ENCODE peak calls at places on chromosomes 5 and 9, in nine cellular contexts. O is NCI-H2081; D is stimulated activated CD4-positive, alpha-beta T cell treated with anti-CD3 and anti-CD28 coated beads, Interleukin-15, amount 100 ng/mL, for 48 hours; E is SW 1271; A is OCI-LY7; R is naive thymus-derived CD8-positive, alpha-beta T cell; C is HT1080; F is astrocyte of the hippocampus; L is H9. J is an unnamed sample.

GRCh38 chr9:101176384-101176783 is 147.9 kb downstream of the PLPPR1 start:
- DNase-seq in C (peak), F (no peak), E (no peak), R (no peak), A (peak), L (peak), O (no peak), D (no peak), J (peak)

GRCh38 chr5:95993776-95994175 is 32.1 kb upstream of the ELL2 start:
- DNase-seq in L (no peak), A (no peak), F (no peak), E (no peak), D (no peak), R (no peak), C (no peak), O (no peak), J (no peak)

GRCh38 chr5:179264641-179265528 is 80.4 kb downstream of the ADAMTS2 start:
- DNase-seq in F (no peak), C (no peak), A (no peak), D (no peak), L (peak), R (peak), E (no peak), O (no peak), J (no peak)

GRCh38 chr5:15611008-15611407 is 111.0 kb downstream of the FBXL7 start:
- DNase-seq in E (no peak), A (no peak), L (no peak), O (no peak), R (no peak), C (no peak), F (no peak), D (no peak), J (no peak)

GRCh38 chr9:63816742-63817621 is 1468.0 kb downstream of the FOXD4L5 start:
- DNase-seq in F (peak), A (peak), D (peak), E (no peak), C (peak), R (peak), O (no peak), L (peak), J (peak)

GRCh38 chr9:112361602-112362001 is 18.3 kb upstream of the HSDL2 start:
- DNase-seq in R (no peak), O (peak), C (peak), F (peak), D (no peak), L (no peak), A (peak), E (no peak), J (peak)

GRCh38 chr5:34064656-34065055 is 21.6 kb upstream of the C1QTNF3 start:
- DNase-seq in R (no peak), L (no peak), C (no peak), E (no peak), F (no peak), O (no peak), D (no peak), A (no peak), J (no peak)

GRCh38 chr5:103475629-103476240 is 86.9 kb downstream of the NUDT12 start:
- DNase-seq in D (no peak), R (no peak), A (peak), E (no peak), F (peak), C (peak), L (no peak), O (peak), J (peak)

GRCh38 chr9:95138474-95138873 is 179.0 kb downstream of the FANCC start:
- DNase-seq in D (no peak), L (peak), C (peak), E (no peak), A (no peak), O (peak), F (no peak), R (no peak), J (peak)

GRCh38 chr9:136260521-136260920 is 14.9 kb upstream of the QSOX2 start:
- DNase-seq in A (no peak), L (no peak), E (no peak), R (no peak), C (no peak), O (no peak), F (no peak), D (no peak), J (no peak)

GRCh38 chr5:140041492-140042421 is 1.3 kb downstream of the NRG2 start:
- DNase-seq in L (peak), D (no peak), A (no peak), R (no peak), O (peak), C (peak), E (peak), F (peak), J (peak)

GRCh38 chr9:129774791-129775149 is 21.9 kb upstream of the PTGES start:
- DNase-seq in F (peak), C (no peak), O (peak), D (no peak), E (no peak), R (no peak), A (no peak), L (peak), J (no peak)

GRCh38 chr5:37086466-37087178 is 162.6 kb downstream of the CPLANE1 start:
- DNase-seq in L (peak), E (no peak), R (no peak), F (peak), C (peak), O (peak), D (no peak), A (no peak), J (peak)

GRCh38 chr5:180315762-180316212 is 23.9 kb upstream of the MAPK9 start:
- DNase-seq in D (peak), R (peak), L (peak), E (no peak), A (peak), F (peak), C (peak), O (peak), J (peak)

GRCh38 chr5:111495159-111495558 is 17.2 kb downstream of the STARD4 start:
- DNase-seq in C (no peak), O (no peak), F (no peak), A (no peak), L (no peak), D (no peak), R (no peak), E (no peak), J (no peak)

GRCh38 chr9:126154182-126154827 is 172.3 kb upstream of the MVB12B start:
- DNase-seq in D (no peak), A (no peak), L (no peak), C (no peak), E (no peak), O (no peak), R (no peak), F (no peak), J (no peak)

GRCh38 chr9:68996457-68996856 is 17.5 kb downstream of the PRKACG start:
- DNase-seq in A (no peak), L (no peak), F (no peak), E (no peak), R (no peak), C (no peak), D (no peak), O (no peak), J (no peak)

GRCh38 chr5:98258939-98259338 is 514.5 kb upstream of the RGMB start:
- DNase-seq in F (no peak), R (no peak), D (no peak), A (no peak), C (no peak), E (no peak), O (no peak), L (no peak), J (peak)

GRCh38 chr5:541888-542692 is 17.8 kb upstream of the SLC9A3 start:
- DNase-seq in A (no peak), E (no peak), D (no peak), F (no peak), C (no peak), L (no peak), R (peak), O (no peak), J (no peak)

GRCh38 chr9:136370687-136371530 is 2.6 kb downstream of the CARD9 start:
- DNase-seq in O (no peak), A (no peak), R (no peak), L (no peak), C (no peak), F (no peak), E (no peak), D (no peak), J (peak)

GRCh38 chr9:13268469-13268868 is 11.0 kb downstream of the MPDZ start:
- DNase-seq in O (no peak), C (peak), F (no peak), D (no peak), A (no peak), R (no peak), L (no peak), E (peak), J (peak)

GRCh38 chr5:55993628-55994501 is 898 bp downstream of the IL6ST start:
- DNase-seq in A (peak), O (no peak), D (no peak), C (peak), R (no peak), L (no peak), E (no peak), F (peak), J (peak)

GRCh38 chr9:27227192-27227591 is 69.8 kb downstream of the EQTN start:
- DNase-seq in A (no peak), F (no peak), C (peak), R (no peak), L (no peak), O (no peak), E (no peak), D (no peak), J (peak)